ENCODE peak calls at places on chromosomes 2 and 18, in seven cellular contexts. One of them, this sample, is unnamed.

GRCh38 chr2:188314314-188315054 is 22.8 kb downstream of the GULP1 start:
- DNase-seq in fibroblast of mammary gland: peak; percentile 17
- DNase-seq in fibroblast of lung: peak; percentile 88
- DNase-seq in brain microvascular endothelial cell: peak; percentile 86
- DNase-seq in uterus: no peak
- DNase-seq in AG04450: no peak
- DNase-seq in WERI-Rb-1: no peak
- DNase-seq in this sample: peak; percentile 50

GRCh38 chr2:148687543-148687942 is 43.0 kb downstream of the EPC2 start:
- DNase-seq in fibroblast of mammary gland: no peak
- DNase-seq in fibroblast of lung: no peak
- DNase-seq in brain microvascular endothelial cell: no peak
- DNase-seq in uterus: no peak
- DNase-seq in AG04450: no peak
- DNase-seq in WERI-Rb-1: no peak
- DNase-seq in this sample: no peak

GRCh38 chr2:65835975-65836549 is 403.7 kb upstream of the SPRED2 start:
- DNase-seq in fibroblast of mammary gland: no peak
- DNase-seq in fibroblast of lung: no peak
- DNase-seq in brain microvascular endothelial cell: no peak
- DNase-seq in uterus: no peak
- DNase-seq in AG04450: no peak
- DNase-seq in WERI-Rb-1: no peak
- DNase-seq in this sample: no peak

GRCh38 chr2:224987733-224988132 is 54.5 kb downstream of the DOCK10 start:
- DNase-seq in fibroblast of mammary gland: peak; percentile 73
- DNase-seq in fibroblast of lung: peak; percentile 39
- DNase-seq in brain microvascular endothelial cell: no peak
- DNase-seq in uterus: no peak
- DNase-seq in AG04450: no peak
- DNase-seq in WERI-Rb-1: no peak
- DNase-seq in this sample: no peak

GRCh38 chr2:226424971-226425370 is 374.6 kb downstream of the IRS1 start:
- DNase-seq in fibroblast of mammary gland: no peak
- DNase-seq in fibroblast of lung: peak; percentile 39
- DNase-seq in brain microvascular endothelial cell: no peak
- DNase-seq in uterus: no peak
- DNase-seq in AG04450: no peak
- DNase-seq in WERI-Rb-1: no peak
- DNase-seq in this sample: no peak

GRCh38 chr2:69616755-69617154 is 26.8 kb downstream of the AAK1 start:
- DNase-seq in fibroblast of mammary gland: no peak
- DNase-seq in fibroblast of lung: peak; percentile 47
- DNase-seq in brain microvascular endothelial cell: no peak
- DNase-seq in uterus: no peak
- DNase-seq in AG04450: no peak
- DNase-seq in WERI-Rb-1: no peak
- DNase-seq in this sample: no peak

GRCh38 chr2:1922402-1923025 is 178.2 kb upstream of the PXDN start:
- DNase-seq in fibroblast of mammary gland: no peak
- DNase-seq in fibroblast of lung: no peak
- DNase-seq in brain microvascular endothelial cell: no peak
- DNase-seq in uterus: no peak
- DNase-seq in AG04450: no peak
- DNase-seq in WERI-Rb-1: no peak
- DNase-seq in this sample: no peak

GRCh38 chr2:54629914-54630609 is 93.4 kb upstream of the EML6 start:
- DNase-seq in fibroblast of mammary gland: peak; percentile 78
- DNase-seq in fibroblast of lung: peak; percentile 69
- DNase-seq in brain microvascular endothelial cell: peak; percentile 72
- DNase-seq in uterus: no peak
- DNase-seq in AG04450: no peak
- DNase-seq in WERI-Rb-1: no peak
- DNase-seq in this sample: peak; percentile 78

GRCh38 chr18:8895987-8896619 is 190.7 kb downstream of the MTCL1 start:
- DNase-seq in fibroblast of mammary gland: peak; percentile 96
- DNase-seq in fibroblast of lung: peak; percentile 89
- DNase-seq in brain microvascular endothelial cell: peak; percentile 15
- DNase-seq in uterus: no peak
- DNase-seq in AG04450: peak; percentile 44
- DNase-seq in WERI-Rb-1: no peak
- DNase-seq in this sample: peak; percentile 65

GRCh38 chr2:164617466-164617865 is 3.8 kb downstream of the GRB14 start:
- DNase-seq in fibroblast of mammary gland: peak; percentile 13
- DNase-seq in fibroblast of lung: peak; percentile 73
- DNase-seq in brain microvascular endothelial cell: peak; percentile 64
- DNase-seq in uterus: no peak
- DNase-seq in AG04450: no peak
- DNase-seq in WERI-Rb-1: no peak
- DNase-seq in this sample: peak; percentile 33

GRCh38 chr2:72263043-72263780 is 115.5 kb upstream of the CYP26B1 start:
- DNase-seq in fibroblast of mammary gland: no peak
- DNase-seq in fibroblast of lung: peak; percentile 34
- DNase-seq in brain microvascular endothelial cell: no peak
- DNase-seq in uterus: no peak
- DNase-seq in AG04450: no peak
- DNase-seq in WERI-Rb-1: no peak
- DNase-seq in this sample: no peak

GRCh38 chr2:26740890-26741302 is 23.2 kb upstream of the SLC35F6 start:
- DNase-seq in fibroblast of mammary gland: no peak
- DNase-seq in fibroblast of lung: no peak
- DNase-seq in brain microvascular endothelial cell: no peak
- DNase-seq in uterus: no peak
- DNase-seq in AG04450: no peak
- DNase-seq in WERI-Rb-1: peak; percentile 94
- DNase-seq in this sample: no peak

GRCh38 chr2:28338046-28338753 is 54.5 kb upstream of the FOSL2 start:
- DNase-seq in fibroblast of mammary gland: peak; percentile 93
- DNase-seq in fibroblast of lung: peak; percentile 93
- DNase-seq in brain microvascular endothelial cell: peak; percentile 75
- DNase-seq in uterus: peak; percentile 84
- DNase-seq in AG04450: peak; percentile 63
- DNase-seq in WERI-Rb-1: no peak
- DNase-seq in this sample: peak; percentile 95

GRCh38 chr2:19571773-19572172 is 213.3 kb upstream of the OSR1 start:
- DNase-seq in fibroblast of mammary gland: no peak
- DNase-seq in fibroblast of lung: no peak
- DNase-seq in brain microvascular endothelial cell: no peak
- DNase-seq in uterus: no peak
- DNase-seq in AG04450: no peak
- DNase-seq in WERI-Rb-1: no peak
- DNase-seq in this sample: no peak

GRCh38 chr18:27942706-27943105 is 234.2 kb downstream of the CDH2 start:
- DNase-seq in fibroblast of mammary gland: peak; percentile 8
- DNase-seq in fibroblast of lung: peak; percentile 89
- DNase-seq in brain microvascular endothelial cell: peak; percentile 69
- DNase-seq in uterus: no peak
- DNase-seq in AG04450: no peak
- DNase-seq in WERI-Rb-1: no peak
- DNase-seq in this sample: peak; percentile 43

GRCh38 chr2:191209346-191209745 is 35.9 kb upstream of the MYO1B start:
- DNase-seq in fibroblast of mammary gland: no peak
- DNase-seq in fibroblast of lung: peak; percentile 47
- DNase-seq in brain microvascular endothelial cell: no peak
- DNase-seq in uterus: no peak
- DNase-seq in AG04450: no peak
- DNase-seq in WERI-Rb-1: no peak
- DNase-seq in this sample: no peak

GRCh38 chr2:165872101-165872791 is 78.2 kb upstream of the GALNT3 start:
- DNase-seq in fibroblast of mammary gland: peak; percentile 58
- DNase-seq in fibroblast of lung: peak; percentile 4
- DNase-seq in brain microvascular endothelial cell: no peak
- DNase-seq in uterus: no peak
- DNase-seq in AG04450: peak; percentile 48
- DNase-seq in WERI-Rb-1: no peak
- DNase-seq in this sample: no peak

GRCh38 chr2:178279142-178279541 is 84.8 kb downstream of the OSBPL6 start:
- DNase-seq in fibroblast of mammary gland: peak; percentile 95
- DNase-seq in fibroblast of lung: peak; percentile 98
- DNase-seq in brain microvascular endothelial cell: peak; percentile 90
- DNase-seq in uterus: no peak
- DNase-seq in AG04450: peak; percentile 59
- DNase-seq in WERI-Rb-1: no peak
- DNase-seq in this sample: peak; percentile 95

GRCh38 chr2:126531029-126531428 is 124.9 kb upstream of the GYPC start:
- DNase-seq in fibroblast of mammary gland: no peak
- DNase-seq in fibroblast of lung: no peak
- DNase-seq in brain microvascular endothelial cell: no peak
- DNase-seq in uterus: no peak
- DNase-seq in AG04450: no peak
- DNase-seq in WERI-Rb-1: no peak
- DNase-seq in this sample: no peak

DNA sequence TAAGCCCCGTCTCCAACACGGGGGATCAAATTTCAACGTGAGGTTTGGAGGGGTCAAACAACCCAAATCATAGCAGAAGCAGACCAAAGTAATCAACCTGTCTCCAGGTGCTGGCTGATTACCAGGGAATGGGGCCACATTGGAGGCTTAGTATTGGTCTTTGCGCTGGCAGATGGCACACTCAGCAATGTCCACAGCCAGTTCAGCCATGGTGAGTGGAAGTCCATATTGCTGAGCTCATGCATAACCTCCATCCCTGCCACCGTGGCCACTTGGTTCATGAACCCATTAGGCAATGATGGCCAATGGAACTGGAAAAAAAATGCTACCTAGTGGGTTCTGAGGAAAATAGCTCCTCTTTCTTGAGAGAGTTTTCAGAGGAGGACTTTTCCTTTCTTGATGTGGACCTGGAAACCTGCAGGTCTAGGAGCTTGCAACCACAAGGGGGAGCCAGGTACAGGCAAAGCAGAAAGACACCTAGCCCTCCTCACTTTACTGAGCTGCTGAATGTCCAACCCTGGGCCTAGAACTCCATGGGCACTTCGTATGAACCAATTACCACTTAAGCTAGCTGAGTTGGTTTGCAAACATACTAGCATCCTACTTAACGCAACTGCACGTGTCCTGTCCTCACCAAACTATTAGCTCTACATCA is 128.0 kb upstream of the GYPC start:
- DNase-seq in fibroblast of mammary gland: peak; percentile 46
- DNase-seq in fibroblast of lung: peak; percentile 13
- DNase-seq in brain microvascular endothelial cell: peak; percentile 58
- DNase-seq in uterus: peak; percentile 64
- DNase-seq in AG04450: peak; percentile 13
- DNase-seq in WERI-Rb-1: peak; percentile 68
- DNase-seq in this sample: peak; percentile 79
- TF ChIP-seq CTCF in fibroblast of mammary gland: peak; percentile 50
- TF ChIP-seq CTCF in fibroblast of lung: peak; percentile 58
- TF ChIP-seq CTCF in brain microvascular endothelial cell: peak; percentile 76
- TF ChIP-seq CTCF in uterus: peak; percentile 55
- TF ChIP-seq CTCF in AG04450: peak; percentile 65
- TF ChIP-seq CTCF in WERI-Rb-1: peak; percentile 83
- TF ChIP-seq CTCF in this sample: peak; percentile 80

GRCh38 chr2:30790879-30791278 is 16.4 kb downstream of the CAPN13 start:
- DNase-seq in fibroblast of mammary gland: no peak
- DNase-seq in fibroblast of lung: no peak
- DNase-seq in brain microvascular endothelial cell: no peak
- DNase-seq in uterus: no peak
- DNase-seq in AG04450: no peak
- DNase-seq in WERI-Rb-1: peak; percentile 48
- DNase-seq in this sample: no peak
- H3K4me3 ChIP-seq in fibroblast of mammary gland: no peak overlapping the region
- H3K4me3 ChIP-seq in fibroblast of lung: no peak overlapping the region
- H3K4me3 ChIP-seq in brain microvascular endothelial cell: no peak overlapping the region
- H3K4me3 ChIP-seq in uterus: no peak overlapping the region
- H3K4me3 ChIP-seq in AG04450: no peak overlapping the region
- H3K4me3 ChIP-seq in WERI-Rb-1: no peak overlapping the region
- H3K4me3 ChIP-seq in this sample: no peak overlapping the region

GRCh38 chr2:11488809-11489208 is 22.8 kb upstream of the E2F6 start:
- DNase-seq in fibroblast of mammary gland: no peak
- DNase-seq in fibroblast of lung: no peak
- DNase-seq in brain microvascular endothelial cell: no peak
- DNase-seq in uterus: no peak
- DNase-seq in AG04450: no peak
- DNase-seq in WERI-Rb-1: no peak
- DNase-seq in this sample: no peak

GRCh38 chr2:11491348-11491930 is 25.5 kb upstream of the E2F6 start:
- DNase-seq in fibroblast of mammary gland: no peak
- DNase-seq in fibroblast of lung: no peak
- DNase-seq in brain microvascular endothelial cell: no peak
- DNase-seq in uterus: no peak
- DNase-seq in AG04450: no peak
- DNase-seq in WERI-Rb-1: no peak
- DNase-seq in this sample: no peak

GRCh38 chr2:11492244-11492643 is 26.3 kb upstream of the E2F6 start:
- DNase-seq in fibroblast of mammary gland: no peak
- DNase-seq in fibroblast of lung: no peak
- DNase-seq in brain microvascular endothelial cell: no peak
- DNase-seq in uterus: no peak
- DNase-seq in AG04450: no peak
- DNase-seq in WERI-Rb-1: no peak
- DNase-seq in this sample: no peak

GRCh38 chr2:11492720-11493119 is 26.8 kb upstream of the E2F6 start:
- DNase-seq in fibroblast of mammary gland: no peak
- DNase-seq in fibroblast of lung: no peak
- DNase-seq in brain microvascular endothelial cell: no peak
- DNase-seq in uterus: no peak
- DNase-seq in AG04450: no peak
- DNase-seq in WERI-Rb-1: no peak
- DNase-seq in this sample: no peak

DNA sequence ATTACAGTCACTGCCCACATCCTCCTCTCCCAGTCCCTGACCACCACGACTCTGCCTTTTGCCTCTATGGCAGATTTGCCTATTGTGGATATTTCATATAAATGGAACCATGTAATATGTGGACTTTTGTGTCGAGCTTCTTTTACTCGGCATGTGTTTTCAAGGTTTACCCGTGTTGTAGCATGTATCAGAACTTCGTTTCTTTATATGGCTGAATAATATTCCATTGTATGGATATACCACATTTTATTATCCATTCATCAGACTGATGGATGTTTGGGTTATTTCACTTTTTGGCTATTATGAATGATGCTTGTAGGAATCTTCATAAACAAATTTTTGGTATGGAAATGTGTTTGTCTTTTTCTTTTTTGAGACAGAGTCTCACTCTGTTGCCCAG is 24.2 kb upstream of the E2F6 start:
- DNase-seq in fibroblast of mammary gland: no peak
- DNase-seq in fibroblast of lung: no peak
- DNase-seq in brain microvascular endothelial cell: no peak
- DNase-seq in uterus: no peak
- DNase-seq in AG04450: no peak
- DNase-seq in WERI-Rb-1: no peak
- DNase-seq in this sample: no peak
- TF ChIP-seq CTCF in fibroblast of mammary gland: no peak
- TF ChIP-seq CTCF in fibroblast of lung: no peak
- TF ChIP-seq CTCF in brain microvascular endothelial cell: no peak
- TF ChIP-seq CTCF in uterus: no peak
- TF ChIP-seq CTCF in AG04450: no peak
- TF ChIP-seq CTCF in WERI-Rb-1: no peak
- TF ChIP-seq CTCF in this sample: no peak

DNA sequence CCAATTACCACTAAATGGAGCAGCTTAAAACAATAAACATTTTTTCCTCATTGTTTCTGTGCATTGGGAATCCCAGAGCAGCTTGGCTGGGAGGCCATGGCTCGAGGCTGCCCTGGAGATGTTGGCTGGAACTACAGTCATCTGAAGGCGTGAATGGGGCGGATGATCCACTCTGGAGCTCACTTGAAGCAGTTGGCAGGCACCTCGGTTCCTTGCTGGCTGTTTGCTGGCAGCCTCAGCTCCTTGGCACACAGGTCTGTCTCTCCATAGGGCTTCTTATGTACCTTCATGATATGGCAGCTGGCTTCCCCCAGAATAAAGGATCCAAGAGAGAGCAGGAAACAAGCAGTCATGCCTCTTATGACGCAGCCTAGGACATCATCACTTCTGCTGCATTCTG is 227.0 kb upstream of the COPS8 start:
- DNase-seq in fibroblast of mammary gland: no peak
- DNase-seq in fibroblast of lung: no peak
- DNase-seq in brain microvascular endothelial cell: no peak
- DNase-seq in uterus: no peak
- DNase-seq in AG04450: no peak
- DNase-seq in WERI-Rb-1: no peak
- DNase-seq in this sample: no peak
- H3K4me3 ChIP-seq in fibroblast of mammary gland: no peak overlapping the region
- H3K4me3 ChIP-seq in fibroblast of lung: no peak overlapping the region
- H3K4me3 ChIP-seq in brain microvascular endothelial cell: no peak overlapping the region
- H3K4me3 ChIP-seq in uterus: no peak overlapping the region
- H3K4me3 ChIP-seq in AG04450: no peak overlapping the region
- H3K4me3 ChIP-seq in WERI-Rb-1: no peak overlapping the region
- H3K4me3 ChIP-seq in this sample: no peak overlapping the region

This sample was measured in fibroblast of pulmonary artery.